ENCODE peak calls at places on chromosomes 16 and 17, in four cellular contexts. C is SK-N-SH, K is HepG2, X is K562. H is an unnamed sample.

GRCh38 chr16:25172831-25173230 is 43.9 kb upstream of the AQP8 start:
- DNase-seq in C (no peak), K (no peak), X (no peak), H (no peak)

GRCh38 chr16:86611517-86611840 is 33.1 kb downstream of the FOXL1 start:
- DNase-seq in C (no peak), K (no peak), X (no peak), H (no peak)

GRCh38 chr17:43341705-43342600 is 56.8 kb upstream of the ARL4D start:
- DNase-seq in C (no peak), K (no peak), X (no peak), H (no peak)

GRCh38 chr17:18020971-18021370 is 18.0 kb downstream of the ATPAF2 start:
- DNase-seq in C (no peak), K (no peak), X (no peak), H (no peak)

GRCh38 chr17:79803997-79804855 is 7.3 kb upstream of the CBX8 start:
- DNase-seq in C (peak), K (no peak), X (no peak), H (no peak)

GRCh38 chr17:79778504-79779087 is 648 bp downstream of the CBX2 start:
- DNase-seq in C (peak), K (no peak), X (peak), H (no peak)

GRCh38 chr17:19448341-19449268 is 37.6 kb downstream of the RNF112 start:
- DNase-seq in C (peak), K (peak), X (no peak), H (no peak)

GRCh38 chr17:11814655-11815262 is 182.5 kb downstream of the ZNF18 start:
- DNase-seq in C (no peak), K (no peak), X (no peak), H (no peak)

GRCh38 chr16:80197790-80198201 is 343.0 kb upstream of the DYNLRB2 start:
- DNase-seq in C (no peak), K (peak), X (no peak), H (no peak)

GRCh38 chr17:16313159-16314090 is 39.8 kb downstream of the CENPV start:
- DNase-seq in C (no peak), K (peak), X (peak), H (no peak)

GRCh38 chr16:67703626-67704025 is 15.5 kb downstream of the GFOD2 start:
- DNase-seq in C (no peak), K (no peak), X (no peak), H (no peak)

GRCh38 chr17:31174215-31174614 is 79.4 kb downstream of the NF1 start:
- DNase-seq in C (no peak), K (no peak), X (no peak), H (no peak)

GRCh38 chr17:41657164-41657754 is 31.4 kb upstream of the EIF1 start:
- DNase-seq in C (no peak), K (no peak), X (no peak), H (no peak)

GRCh38 chr17:28043296-28043695 is 819 bp downstream of the NLK start:
- DNase-seq in C (no peak), K (no peak), X (no peak), H (no peak)

GRCh38 chr16:10949424-10949970 is 5.1 kb downstream of the CLEC16A start:
- DNase-seq in C (no peak), K (no peak), X (no peak), H (no peak)

GRCh38 chr17:74579910-74580309 is 12.2 kb downstream of the CD300LD start:
- DNase-seq in C (no peak), K (no peak), X (no peak), H (no peak)

GRCh38 chr17:732788-733720 is 658 bp downstream of the TLCD3A start:
- DNase-seq in C (peak), K (no peak), X (no peak), H (no peak)

GRCh38 chr17:31424944-31425582 is 33.6 kb downstream of the RAB11FIP4 start:
- DNase-seq in C (peak), K (no peak), X (no peak), H (no peak)

GRCh38 chr17:50917418-50917743 is 51.2 kb upstream of the TOB1 start:
- DNase-seq in C (no peak), K (no peak), X (no peak), H (no peak)

GRCh38 chr16:49651980-49652379 is 203.9 kb downstream of the ZNF423 start:
- DNase-seq in C (peak), K (no peak), X (no peak), H (no peak)

GRCh38 chr17:66904760-66905637 is 59.5 kb upstream of the CACNG4 start:
- DNase-seq in C (peak), K (peak), X (no peak), H (no peak)

GRCh38 chr17:74986206-74986576 is 1.2 kb upstream of the CDR2L start:
- DNase-seq in C (no peak), K (no peak), X (no peak), H (no peak)

GRCh38 chr17:12046786-12047185 is 26.1 kb downstream of the MAP2K4 start:
- DNase-seq in C (no peak), K (no peak), X (no peak), H (no peak)

GRCh38 chr17:3976675-3977171 is 12.5 kb upstream of the ATP2A3 start:
- DNase-seq in C (peak), K (no peak), X (no peak), H (no peak)

GRCh38 chr16:89061590-89062380 is 31.9 kb upstream of the ACSF3 start:
- DNase-seq in C (no peak), K (no peak), X (no peak), H (no peak)
- TF ChIP-seq ELF1 in C (no peak), K (no peak), X (no peak), H (no peak)

GRCh38 chr16:14036869-14037268 is 34.2 kb upstream of the MRTFB start:
- DNase-seq in C (no peak), K (no peak), X (no peak), H (no peak)
- TF ChIP-seq ELF1 in C (no peak), K (no peak), X (no peak), H (no peak)

DNA sequence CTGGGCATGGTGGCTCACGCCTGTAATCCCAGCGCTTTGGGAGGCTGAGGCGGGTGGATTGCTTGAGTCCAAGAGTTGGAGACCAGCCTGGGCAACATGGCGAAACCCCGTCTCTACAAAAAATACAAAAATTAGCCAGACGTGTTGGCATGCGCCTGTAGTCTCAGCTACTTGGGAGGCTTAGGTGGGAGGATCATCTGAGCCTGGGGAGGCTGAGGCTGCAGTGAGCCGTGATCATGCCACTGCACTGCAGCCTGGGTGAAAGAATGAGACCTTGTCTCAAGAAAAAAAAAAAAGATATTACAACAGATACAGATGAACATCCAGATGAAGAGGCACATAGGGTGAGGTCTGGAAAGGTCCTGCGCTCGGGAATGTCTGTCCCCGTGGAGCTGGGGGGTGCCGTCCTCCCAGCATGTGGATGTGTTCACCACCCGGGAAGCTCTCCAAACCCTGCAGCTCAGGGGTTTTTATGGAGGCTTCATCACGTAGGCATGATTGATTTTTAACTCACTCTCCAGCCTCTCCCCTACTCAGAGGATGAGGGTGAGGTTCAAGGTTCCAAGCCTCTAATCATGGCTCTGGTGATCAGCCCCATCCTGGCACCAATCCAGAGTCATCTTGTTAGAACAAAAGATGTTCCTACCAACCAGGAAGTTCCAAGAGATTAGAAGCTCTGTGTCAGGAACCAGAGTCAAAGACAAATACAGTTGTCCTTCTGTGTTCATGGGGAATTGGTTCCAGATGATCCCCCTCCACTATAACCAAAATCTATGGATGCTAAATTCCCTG is 85.0 kb upstream of the DNAJA2 start:
- DNase-seq in C (no peak), K (peak), X (no peak), H (no peak)
- TF ChIP-seq ELF1 in C (no peak), K (peak), X (peak), H (no peak)

DNA sequence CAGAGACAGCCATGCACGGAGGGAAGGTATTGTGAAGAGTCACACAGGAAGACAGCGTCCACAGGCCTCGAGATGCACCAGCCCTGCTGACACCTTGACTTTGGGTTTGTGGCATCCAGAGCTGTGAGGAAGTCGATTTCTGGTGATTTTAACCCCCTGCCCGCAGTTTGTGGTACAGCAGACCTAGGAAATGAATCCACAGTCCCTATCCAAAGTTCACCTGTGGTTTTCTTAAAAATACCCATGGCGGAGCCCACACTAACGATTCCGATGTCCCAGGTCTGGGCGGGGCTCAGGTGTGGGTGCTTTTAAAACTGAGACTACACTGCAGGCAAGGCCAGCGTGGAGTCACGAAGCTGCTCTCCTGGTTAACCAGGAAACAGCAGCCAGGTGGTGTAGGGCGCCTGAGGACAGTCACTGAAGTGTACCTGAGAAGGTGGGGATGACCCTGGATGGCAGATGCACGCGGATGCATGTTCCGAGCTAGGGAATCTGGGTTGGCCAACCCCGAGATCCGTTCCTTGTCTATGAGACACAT is 14.4 kb upstream of the MEAK7 start:
- DNase-seq in C (no peak), K (no peak), X (no peak), H (no peak)
- TF ChIP-seq ELF1 in C (no peak), K (no peak), X (no peak), H (no peak)

DNA sequence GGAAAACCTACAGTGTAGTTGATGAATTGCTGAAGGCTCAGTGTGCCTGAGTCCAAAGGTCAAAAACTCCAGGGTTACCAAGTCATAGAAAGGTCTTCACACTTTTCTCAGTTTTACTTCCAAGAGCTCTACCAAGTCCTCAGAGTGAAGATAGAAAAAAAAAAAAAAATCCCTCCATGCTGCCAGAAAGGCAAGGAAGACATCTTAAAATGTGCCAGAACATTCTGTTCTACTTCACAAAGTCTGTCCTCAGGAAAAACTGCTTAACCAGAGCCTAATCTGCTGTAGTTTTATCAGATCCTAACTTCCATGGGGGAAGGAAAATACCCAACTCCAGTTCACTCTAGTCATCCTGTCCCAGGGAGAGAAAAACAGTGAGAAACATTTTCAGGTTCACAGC is 175.6 kb upstream of the CDH11 start:
- DNase-seq in C (no peak), K (no peak), X (no peak), H (no peak)
- TF ChIP-seq ELF1 in C (no peak), K (no peak), X (no peak), H (no peak)

DNA sequence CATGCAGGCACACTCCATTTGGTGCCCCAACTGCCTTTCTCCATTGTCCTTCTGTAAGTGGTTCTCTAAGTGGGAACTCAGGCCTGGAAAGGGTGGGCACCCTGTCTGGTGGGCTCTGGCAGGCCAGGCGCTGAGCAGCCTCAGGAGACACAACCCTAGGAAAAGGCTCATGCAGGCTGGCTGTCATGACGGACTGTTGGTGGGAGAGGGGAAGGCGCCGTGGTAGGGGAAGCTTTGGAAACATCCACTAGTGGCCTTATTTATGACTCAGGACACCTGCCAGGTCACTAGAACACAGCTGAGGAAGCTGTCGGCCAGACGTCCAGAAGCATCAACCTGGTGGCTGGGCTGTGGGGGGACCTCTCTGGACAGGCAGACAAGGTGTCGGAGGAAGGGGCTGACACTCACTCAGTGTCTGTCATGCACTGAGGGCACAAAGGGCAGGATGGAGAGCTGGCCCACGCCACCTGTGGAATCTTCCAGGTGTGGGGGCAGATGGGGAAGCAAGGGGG is 216.0 kb downstream of the SEC14L1 start:
- DNase-seq in C (no peak), K (no peak), X (no peak), H (no peak)
- TF ChIP-seq ELF1 in C (no peak), K (no peak), X (no peak), H (no peak)

DNA sequence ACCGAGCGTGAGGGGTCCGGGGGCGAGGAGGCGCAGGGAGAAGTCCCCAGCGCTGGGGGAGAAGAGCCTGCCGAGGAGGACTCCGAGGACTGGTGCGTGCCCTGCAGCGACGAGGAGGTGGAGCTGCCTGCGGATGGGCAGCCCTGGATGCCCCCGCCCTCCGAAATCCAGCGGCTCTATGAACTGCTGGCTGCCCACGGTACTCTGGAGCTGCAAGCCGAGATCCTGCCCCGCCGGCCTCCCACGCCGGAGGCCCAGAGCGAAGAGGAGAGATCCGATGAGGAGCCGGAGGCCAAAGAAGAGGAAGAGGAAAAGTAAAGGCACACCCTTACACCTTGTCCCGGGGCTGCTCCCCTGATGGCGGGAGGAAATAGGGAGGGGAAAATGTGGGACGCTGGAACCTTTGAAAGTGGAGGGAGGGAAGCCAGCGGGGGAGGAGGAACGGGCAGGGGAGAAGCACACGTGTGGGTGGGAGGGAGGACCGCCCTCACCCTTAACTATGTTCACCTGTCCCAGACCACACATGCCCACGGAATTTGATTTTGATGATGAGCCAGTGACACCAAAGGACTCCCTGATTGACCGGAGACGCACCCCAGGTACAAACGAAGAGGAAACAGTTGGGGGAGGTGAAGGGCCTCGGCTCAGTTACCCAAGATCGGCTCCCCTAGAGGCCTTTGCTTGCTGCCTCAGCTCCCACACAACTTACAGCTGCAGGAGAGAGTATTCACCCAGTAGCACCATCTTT is 916 bp downstream of the PAGR1 start:
- DNase-seq in C (peak), K (peak), X (peak), H (no peak)
- TF ChIP-seq ELF1 in C (no peak), K (no peak), X (no peak), H (no peak)

DNA sequence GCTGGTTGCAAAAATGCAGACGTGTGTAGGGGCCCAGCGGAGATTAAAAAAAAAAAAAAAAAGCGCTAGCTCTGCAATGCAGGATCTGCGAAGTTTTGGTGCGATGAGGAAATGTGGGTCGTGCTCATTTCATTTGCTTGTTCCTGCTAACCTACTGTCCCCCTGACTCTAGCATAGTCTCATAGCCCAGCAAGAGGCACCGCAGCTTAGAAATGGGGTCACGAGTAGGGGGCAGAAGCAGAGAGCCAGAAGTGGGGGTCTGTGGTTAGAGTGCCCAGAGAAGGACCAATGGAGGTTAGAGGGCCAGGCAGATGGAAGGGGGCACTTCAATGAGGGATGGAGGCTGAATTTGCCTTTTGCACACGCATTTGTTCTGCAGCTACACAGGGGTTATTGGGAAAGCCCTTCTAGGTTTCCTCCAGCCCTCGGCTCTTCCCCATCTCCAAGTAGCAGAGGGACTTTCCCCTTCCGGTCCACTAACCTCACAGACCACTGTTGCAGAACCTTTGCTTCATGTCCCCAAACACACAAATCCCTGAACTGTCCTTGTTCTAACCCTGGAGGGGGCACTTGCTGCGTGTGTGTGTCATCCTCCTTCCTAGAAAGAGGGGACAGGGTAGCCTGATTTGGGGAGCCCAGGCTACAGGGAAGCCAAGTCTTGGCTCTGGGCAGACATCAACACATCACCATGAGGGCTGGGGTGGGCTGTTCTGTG is 7.0 kb upstream of the NR1D1 start:
- DNase-seq in C (no peak), K (peak), X (no peak), H (no peak)
- TF ChIP-seq ELF1 in C (no peak), K (peak), X (no peak), H (no peak)